ENCODE peak calls at places on chromosomes 16 and 17, in five cellular contexts. F is H1, C is K562, I is HCT116, M is SK-N-SH. Z is an unnamed sample.

GRCh38 chr17:21295036-21295952 is 10.8 kb downstream of the MAP2K3 start:
- DNase-seq in F (no peak), C (peak), I (no peak), M (peak), Z (no peak)

GRCh38 chr16:29321000-29321393 is 85.5 kb downstream of the NPIPB11 start:
- DNase-seq in F (peak), C (no peak), I (no peak), M (no peak), Z (no peak)

GRCh38 chr16:22189473-22190168 is 16.5 kb upstream of the EEF2K start:
- DNase-seq in F (no peak), C (no peak), I (no peak), M (peak), Z (no peak)

GRCh38 chr16:19861069-19861468 is 23.6 kb downstream of the GPRC5B start:
- DNase-seq in F (no peak), C (no peak), I (no peak), M (no peak), Z (no peak)

GRCh38 chr17:72258711-72259110 is 137.9 kb downstream of the SOX9 start:
- DNase-seq in F (no peak), C (no peak), I (no peak), M (no peak), Z (no peak)

GRCh38 chr17:1969712-1970111 is 55.4 kb downstream of the RTN4RL1 start:
- DNase-seq in F (no peak), C (no peak), I (no peak), M (no peak), Z (no peak)

GRCh38 chr17:38579934-38580333 is 25.8 kb downstream of the SRCIN1 start:
- DNase-seq in F (peak), C (peak), I (no peak), M (peak), Z (no peak)

GRCh38 chr16:14098081-14098480 is 27.0 kb downstream of the MRTFB start:
- DNase-seq in F (no peak), C (no peak), I (no peak), M (no peak), Z (no peak)

GRCh38 chr16:305916-306315 is 23.0 kb downstream of the PDIA2 start:
- DNase-seq in F (no peak), C (no peak), I (no peak), M (no peak), Z (no peak)

GRCh38 chr17:82328141-82328993 is 5.2 kb downstream of the SECTM1 start:
- DNase-seq in F (no peak), C (no peak), I (no peak), M (no peak), Z (no peak)

GRCh38 chr16:53501216-53501859 is 1.7 kb downstream of the AKTIP start:
- DNase-seq in F (no peak), C (no peak), I (no peak), M (no peak), Z (peak)

GRCh38 chr17:43756176-43756575 is 2.4 kb downstream of the SOST start:
- DNase-seq in F (no peak), C (no peak), I (no peak), M (no peak), Z (no peak)

GRCh38 chr17:69871318-69871717 is 203.7 kb upstream of the KCNJ16 start:
- DNase-seq in F (no peak), C (no peak), I (no peak), M (no peak), Z (no peak)

GRCh38 chr16:58644765-58645487 is 15.3 kb upstream of the CNOT1 start:
- DNase-seq in F (no peak), C (no peak), I (no peak), M (no peak), Z (no peak)

GRCh38 chr17:75181608-75182318 is 996 bp downstream of the SUMO2 start:
- DNase-seq in F (no peak), C (peak), I (no peak), M (peak), Z (no peak)

GRCh38 chr17:1998426-1998784 is 26.7 kb downstream of the RTN4RL1 start:
- DNase-seq in F (no peak), C (no peak), I (no peak), M (peak), Z (no peak)

GRCh38 chr17:10021239-10021638 is 116.2 kb upstream of the RCVRN start:
- DNase-seq in F (no peak), C (no peak), I (no peak), M (no peak), Z (peak)

GRCh38 chr16:29943846-29944669 is 17.8 kb upstream of the TMEM219 start:
- DNase-seq in F (no peak), C (peak), I (peak), M (no peak), Z (peak)

GRCh38 chr16:55326261-55326802 is 2.3 kb downstream of the IRX6 start:
- DNase-seq in F (no peak), C (no peak), I (no peak), M (no peak), Z (no peak)

GRCh38 chr16:84314814-84315213 is 20.1 kb downstream of the WFDC1 start:
- DNase-seq in F (no peak), C (no peak), I (no peak), M (no peak), Z (no peak)

GRCh38 chr16:87693827-87694226 is 72.0 kb downstream of the KLHDC4 start:
- DNase-seq in F (no peak), C (no peak), I (no peak), M (no peak), Z (no peak)

GRCh38 chr17:51507444-51507843 is 247.1 kb downstream of the UTP18 start:
- DNase-seq in F (no peak), C (no peak), I (no peak), M (no peak), Z (no peak)

GRCh38 chr16:87686697-87687570 is 78.9 kb downstream of the KLHDC4 start:
- DNase-seq in F (no peak), C (no peak), I (no peak), M (no peak), Z (no peak)

GRCh38 chr16:787261-787966 is 767 bp downstream of the RPUSD1 start:
- DNase-seq in F (no peak), C (peak), I (no peak), M (no peak), Z (no peak)

GRCh38 chr17:61129876-61130275 is 269.8 kb upstream of the TBX2 start:
- DNase-seq in F (no peak), C (no peak), I (no peak), M (no peak), Z (no peak)

GRCh38 chr17:64022631-64023063 is 2.2 kb upstream of the ICAM2 start:
- DNase-seq in F (peak), C (peak), I (no peak), M (no peak), Z (no peak)

GRCh38 chr16:10565167-10565566 is 15.2 kb downstream of the EMP2 start:
- DNase-seq in F (no peak), C (no peak), I (no peak), M (no peak), Z (no peak)

GRCh38 chr16:10562361-10562899 is 18.0 kb downstream of the EMP2 start:
- DNase-seq in F (no peak), C (no peak), I (no peak), M (no peak), Z (no peak)

GRCh38 chr16:10569629-10570028 is 10.8 kb downstream of the EMP2 start:
- DNase-seq in F (no peak), C (no peak), I (no peak), M (no peak), Z (no peak)

GRCh38 chr16:10564591-10564990 is 15.8 kb downstream of the EMP2 start:
- DNase-seq in F (no peak), C (no peak), I (no peak), M (no peak), Z (no peak)

DNA sequence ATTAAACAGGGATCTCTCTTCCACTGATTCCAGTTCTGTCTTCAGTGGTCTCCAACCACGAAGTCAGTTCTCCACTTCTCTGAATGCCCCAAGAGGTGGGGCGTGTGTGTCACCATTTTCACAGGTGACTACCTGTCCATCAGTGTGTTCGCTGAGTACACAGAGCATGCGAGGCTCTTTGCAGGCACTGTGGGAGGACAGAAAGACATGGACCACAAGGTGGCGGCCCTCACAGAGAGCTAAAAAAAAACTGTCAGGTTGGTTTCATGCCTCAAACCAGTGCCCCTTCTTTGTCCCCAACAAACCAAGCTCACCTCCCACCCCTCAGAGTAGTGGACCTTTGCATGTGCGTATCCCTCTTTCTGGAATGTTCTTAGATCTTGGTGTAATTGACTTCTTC is 13.8 kb downstream of the EMP2 start:
- DNase-seq in F (no peak), C (no peak), I (no peak), M (no peak), Z (no peak)
- TF ChIP-seq JUND in F (no peak), C (no peak), I (no peak), M (no peak), Z (no peak)

GRCh38 chr17:12790806-12791148 is 1.5 kb downstream of the ARHGAP44 start:
- DNase-seq in F (no peak), C (no peak), I (no peak), M (no peak), Z (no peak)

GRCh38 chr17:12789075-12789975 is at the start of gene ARHGAP44:
- DNase-seq in F (peak), C (peak), I (peak), M (peak), Z (peak)

GRCh38 chr17:12794919-12795517 is 5.7 kb downstream of the ARHGAP44 start:
- DNase-seq in F (no peak), C (no peak), I (no peak), M (no peak), Z (no peak)

GRCh38 chr17:12789976-12790805 is 893 bp downstream of the ARHGAP44 start:
- DNase-seq in F (peak), C (no peak), I (no peak), M (no peak), Z (no peak)
- TF ChIP-seq JUND in F (no peak), C (no peak), I (no peak), M (no peak), Z (no peak)

GRCh38 chr16:78879046-78879445 is 721.5 kb downstream of the MAF start:
- DNase-seq in F (no peak), C (no peak), I (no peak), M (no peak), Z (no peak)
- TF ChIP-seq JUND in F (no peak), C (no peak), I (no peak), M (no peak), Z (no peak)

GRCh38 chr17:76252040-76252954 is 12.0 kb upstream of the RNF157 start:
- DNase-seq in F (no peak), C (no peak), I (no peak), M (no peak), Z (no peak)
- TF ChIP-seq JUND in F (no peak), C (no peak), I (no peak), M (no peak), Z (no peak)

GRCh38 chr16:1964046-1964505 is 550 bp downstream of the RPS2 start:
- DNase-seq in F (no peak), C (peak), I (no peak), M (no peak), Z (no peak)

GRCh38 chr16:1959269-1960039 is at the start of gene NDUFB10:
- DNase-seq in F (peak), C (peak), I (peak), M (peak), Z (peak)

GRCh38 chr16:1960665-1961630 is 1.6 kb downstream of the NDUFB10 start:
- DNase-seq in F (no peak), C (peak), I (peak), M (no peak), Z (no peak)

GRCh38 chr16:1958715-1959268 is 546 bp upstream of the NDUFB10 start:
- DNase-seq in F (peak), C (no peak), I (no peak), M (no peak), Z (no peak)

GRCh38 chr16:1961651-1962067 is 2.3 kb downstream of the NDUFB10 start:
- DNase-seq in F (no peak), C (peak), I (no peak), M (no peak), Z (no peak)
- TF ChIP-seq JUND in F (no peak), C (no peak), I (no peak), M (no peak), Z (no peak)

DNA sequence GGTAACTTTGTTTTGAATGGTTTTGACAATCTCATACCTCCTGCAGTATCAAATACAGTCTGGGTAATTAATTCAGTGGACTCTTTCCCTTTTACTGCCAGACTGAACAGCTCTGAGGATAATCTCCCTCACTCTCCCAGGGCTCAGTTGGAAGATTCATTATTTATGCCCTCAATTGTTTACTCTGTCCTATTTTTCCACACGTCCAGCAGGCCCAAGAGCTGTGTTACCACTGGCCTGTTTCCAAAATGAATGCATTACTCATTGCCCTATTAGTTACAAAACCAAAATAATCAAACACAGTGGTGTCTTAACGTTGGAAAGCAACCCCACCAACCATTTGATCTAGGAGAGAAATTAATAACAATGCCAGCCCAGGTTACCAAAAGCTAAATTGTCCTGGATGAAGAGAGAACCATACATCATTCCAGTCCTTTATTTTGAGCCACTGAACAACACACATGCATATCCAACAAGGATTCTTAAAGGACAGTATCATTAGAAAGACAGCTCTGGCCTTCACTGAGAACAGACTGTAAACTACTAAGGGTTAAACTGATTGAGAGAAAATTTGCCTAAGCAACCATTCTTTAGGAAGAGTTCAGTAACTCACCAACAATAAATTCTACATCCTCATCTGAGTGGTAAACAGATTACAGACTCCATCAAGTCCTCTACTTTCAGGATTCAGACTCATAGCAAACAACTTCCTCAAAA is 34.5 kb downstream of the FAM222B start:
- DNase-seq in F (no peak), C (no peak), I (peak), M (no peak), Z (no peak)
- TF ChIP-seq JUND in F (no peak), C (peak), I (peak), M (peak), Z (no peak)

GRCh38 chr17:57016764-57017116 is 38.8 kb downstream of the SCPEP1 start:
- DNase-seq in F (no peak), C (no peak), I (no peak), M (no peak), Z (peak)
- TF ChIP-seq JUND in F (peak), C (no peak), I (peak), M (no peak), Z (no peak)

DNA sequence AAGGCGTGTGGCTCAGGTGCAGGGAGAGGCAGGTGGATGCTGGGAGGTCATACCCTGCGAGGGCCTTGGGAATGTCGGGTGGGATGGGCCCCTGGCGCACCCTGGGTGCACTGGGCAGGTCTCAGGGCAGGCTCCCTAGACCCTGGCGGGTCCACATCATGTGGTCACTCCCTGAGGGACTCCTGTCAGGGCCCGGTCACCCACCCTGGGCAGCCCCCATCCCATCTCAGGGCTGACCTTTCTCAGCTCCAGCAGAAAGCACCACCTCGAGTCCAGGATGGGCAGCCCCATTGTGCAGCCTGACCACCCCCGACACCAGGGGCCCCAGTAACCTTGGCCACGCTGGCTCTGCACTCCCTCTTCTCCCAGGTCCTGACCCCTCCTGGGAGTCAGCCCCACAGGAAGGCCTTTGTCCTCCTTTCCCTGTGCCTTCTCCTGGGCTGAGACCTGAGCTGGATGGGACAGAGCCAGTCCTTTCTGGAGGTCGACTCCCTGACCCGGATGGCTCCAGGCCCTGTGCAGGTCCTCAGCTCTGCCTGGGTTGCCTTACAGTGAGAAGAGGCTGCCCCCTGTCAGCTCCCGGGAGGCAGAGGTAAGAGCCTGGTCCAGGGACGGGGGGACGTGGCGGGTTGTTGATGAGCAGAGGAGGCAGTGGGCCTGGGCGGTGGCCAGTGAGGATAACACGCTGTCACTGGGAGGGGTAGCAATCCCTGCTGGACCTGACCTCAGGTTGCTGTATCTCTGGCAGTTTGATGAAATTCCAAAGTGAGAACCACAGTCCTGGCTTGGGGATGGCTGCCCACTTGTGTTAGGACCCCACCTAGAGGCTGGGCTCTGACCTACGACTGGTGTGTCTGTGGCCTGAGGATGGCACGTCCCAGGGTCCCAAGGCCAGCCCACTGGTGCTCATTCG is 77.9 kb downstream of the GOSR1 start:
- DNase-seq in F (peak), C (peak), I (peak), M (no peak), Z (peak)
- TF ChIP-seq JUND in F (no peak), C (no peak), I (no peak), M (no peak), Z (no peak)

GRCh38 chr17:39953471-39953888 is 9.3 kb upstream of the GSDMA start:
- DNase-seq in F (no peak), C (no peak), I (no peak), M (no peak), Z (no peak)
- TF ChIP-seq JUND in F (no peak), C (no peak), I (no peak), M (no peak), Z (no peak)

Z was measured in T47D.